ENCODE peak calls at places on chromosome 20, in six cellular contexts. One of them, this sample, is unnamed. For H3K36me3, the result is how much of the 10 kb centered on the place peaks cover.

GRCh38 chr20:54209216-54209813 is 1.4 kb downstream of the PFDN4 start:
- DNase-seq in HCT116: no peak
- DNase-seq in effector memory CD4-positive, alpha-beta T cell: no peak
- DNase-seq in brain microvascular endothelial cell: no peak
- DNase-seq in trophoblast cell: no peak
- DNase-seq in heart left ventricle: no peak
- DNase-seq in this sample: no peak

GRCh38 chr20:54219751-54220426 is 12.0 kb downstream of the PFDN4 start:
- DNase-seq in HCT116: peak
- DNase-seq in effector memory CD4-positive, alpha-beta T cell: no peak
- DNase-seq in brain microvascular endothelial cell: no peak
- DNase-seq in trophoblast cell: no peak
- DNase-seq in heart left ventricle: no peak
- DNase-seq in this sample: peak

GRCh38 chr20:14741616-14742015 is 404.2 kb upstream of the FLRT3 start:
- DNase-seq in HCT116: no peak
- DNase-seq in effector memory CD4-positive, alpha-beta T cell: no peak
- DNase-seq in brain microvascular endothelial cell: no peak
- DNase-seq in trophoblast cell: no peak
- DNase-seq in heart left ventricle: no peak
- DNase-seq in this sample: no peak

GRCh38 chr20:22339091-22339881 is 245.1 kb downstream of the FOXA2 start:
- DNase-seq in HCT116: peak
- DNase-seq in effector memory CD4-positive, alpha-beta T cell: no peak
- DNase-seq in brain microvascular endothelial cell: peak
- DNase-seq in trophoblast cell: peak
- DNase-seq in heart left ventricle: no peak
- DNase-seq in this sample: peak

GRCh38 chr20:10022615-10023014 is 12.2 kb upstream of the ANKEF1 start:
- DNase-seq in HCT116: no peak
- DNase-seq in effector memory CD4-positive, alpha-beta T cell: no peak
- DNase-seq in brain microvascular endothelial cell: no peak
- DNase-seq in trophoblast cell: no peak
- DNase-seq in heart left ventricle: no peak
- DNase-seq in this sample: no peak

GRCh38 chr20:62818592-62819493 is 2.0 kb downstream of the COL9A3 start:
- DNase-seq in HCT116: no peak
- DNase-seq in effector memory CD4-positive, alpha-beta T cell: no peak
- DNase-seq in brain microvascular endothelial cell: no peak
- DNase-seq in trophoblast cell: no peak
- DNase-seq in heart left ventricle: peak
- DNase-seq in this sample: peak

GRCh38 chr20:46087161-46087560 is 2.6 kb downstream of the NCOA5 start:
- DNase-seq in HCT116: no peak
- DNase-seq in effector memory CD4-positive, alpha-beta T cell: no peak
- DNase-seq in brain microvascular endothelial cell: no peak
- DNase-seq in trophoblast cell: no peak
- DNase-seq in heart left ventricle: no peak
- DNase-seq in this sample: peak

GRCh38 chr20:33667245-33668086 is 723 bp downstream of the ACTL10 start:
- DNase-seq in HCT116: no peak
- DNase-seq in effector memory CD4-positive, alpha-beta T cell: peak
- DNase-seq in brain microvascular endothelial cell: peak
- DNase-seq in trophoblast cell: peak
- DNase-seq in heart left ventricle: peak
- DNase-seq in this sample: no peak

GRCh38 chr20:39879296-39879695 is 809.7 kb downstream of the MAFB start:
- DNase-seq in HCT116: no peak
- DNase-seq in effector memory CD4-positive, alpha-beta T cell: no peak
- DNase-seq in brain microvascular endothelial cell: no peak
- DNase-seq in trophoblast cell: no peak
- DNase-seq in heart left ventricle: no peak
- DNase-seq in this sample: no peak

GRCh38 chr20:61660559-61660958 is 405.1 kb downstream of the TAF4 start:
- DNase-seq in HCT116: no peak
- DNase-seq in effector memory CD4-positive, alpha-beta T cell: no peak
- DNase-seq in brain microvascular endothelial cell: no peak
- DNase-seq in trophoblast cell: no peak
- DNase-seq in heart left ventricle: no peak
- DNase-seq in this sample: no peak

GRCh38 chr20:41408986-41409385 is 42.4 kb upstream of the EMILIN3 start:
- DNase-seq in HCT116: no peak
- DNase-seq in effector memory CD4-positive, alpha-beta T cell: no peak
- DNase-seq in brain microvascular endothelial cell: no peak
- DNase-seq in trophoblast cell: no peak
- DNase-seq in heart left ventricle: peak
- DNase-seq in this sample: no peak

GRCh38 chr20:3716195-3716834 is 3.9 kb upstream of the SIGLEC1 start:
- DNase-seq in HCT116: peak
- DNase-seq in effector memory CD4-positive, alpha-beta T cell: no peak
- DNase-seq in brain microvascular endothelial cell: peak
- DNase-seq in trophoblast cell: peak
- DNase-seq in heart left ventricle: peak
- DNase-seq in this sample: peak

GRCh38 chr20:57526067-57526884 is 1.3 kb upstream of the CTCFL start:
- DNase-seq in HCT116: peak
- DNase-seq in effector memory CD4-positive, alpha-beta T cell: no peak
- DNase-seq in brain microvascular endothelial cell: no peak
- DNase-seq in trophoblast cell: no peak
- DNase-seq in heart left ventricle: no peak
- DNase-seq in this sample: no peak

GRCh38 chr20:60512436-60512835 is 554.2 kb downstream of the CDH26 start:
- DNase-seq in HCT116: no peak
- DNase-seq in effector memory CD4-positive, alpha-beta T cell: no peak
- DNase-seq in brain microvascular endothelial cell: peak
- DNase-seq in trophoblast cell: peak
- DNase-seq in heart left ventricle: no peak
- DNase-seq in this sample: peak

GRCh38 chr20:64077094-64077493 is 2.2 kb downstream of the RGS19 start:
- DNase-seq in HCT116: no peak
- DNase-seq in effector memory CD4-positive, alpha-beta T cell: peak
- DNase-seq in brain microvascular endothelial cell: no peak
- DNase-seq in trophoblast cell: no peak
- DNase-seq in heart left ventricle: no peak
- DNase-seq in this sample: no peak

GRCh38 chr20:641516-641913 is 11.5 kb downstream of the SRXN1 start:
- DNase-seq in HCT116: no peak
- DNase-seq in effector memory CD4-positive, alpha-beta T cell: no peak
- DNase-seq in brain microvascular endothelial cell: no peak
- DNase-seq in trophoblast cell: no peak
- DNase-seq in heart left ventricle: peak
- DNase-seq in this sample: no peak

GRCh38 chr20:63327229-63327745 is 33.9 kb downstream of the CHRNA4 start:
- DNase-seq in HCT116: no peak
- DNase-seq in effector memory CD4-positive, alpha-beta T cell: no peak
- DNase-seq in brain microvascular endothelial cell: no peak
- DNase-seq in trophoblast cell: no peak
- DNase-seq in heart left ventricle: peak
- DNase-seq in this sample: no peak

GRCh38 chr20:54067606-54068174 is 2.7 kb downstream of the BCAS1 start:
- DNase-seq in HCT116: peak
- DNase-seq in effector memory CD4-positive, alpha-beta T cell: no peak
- DNase-seq in brain microvascular endothelial cell: no peak
- DNase-seq in trophoblast cell: peak
- DNase-seq in heart left ventricle: no peak
- DNase-seq in this sample: no peak

GRCh38 chr20:10079964-10080363 is 45.2 kb downstream of the ANKEF1 start:
- DNase-seq in HCT116: no peak
- DNase-seq in effector memory CD4-positive, alpha-beta T cell: no peak
- DNase-seq in brain microvascular endothelial cell: peak
- DNase-seq in trophoblast cell: peak
- DNase-seq in heart left ventricle: no peak
- DNase-seq in this sample: peak

GRCh38 chr20:44648068-44648467 is 3.4 kb downstream of the ADA start:
- DNase-seq in HCT116: no peak
- DNase-seq in effector memory CD4-positive, alpha-beta T cell: no peak
- DNase-seq in brain microvascular endothelial cell: no peak
- DNase-seq in trophoblast cell: no peak
- DNase-seq in heart left ventricle: peak
- DNase-seq in this sample: no peak

GRCh38 chr20:44648579-44648978 is 2.9 kb downstream of the ADA start:
- DNase-seq in HCT116: no peak
- DNase-seq in effector memory CD4-positive, alpha-beta T cell: no peak
- DNase-seq in brain microvascular endothelial cell: no peak
- DNase-seq in trophoblast cell: no peak
- DNase-seq in heart left ventricle: peak
- DNase-seq in this sample: no peak

GRCh38 chr20:44646023-44646640 is 5.4 kb downstream of the ADA start:
- DNase-seq in HCT116: no peak
- DNase-seq in effector memory CD4-positive, alpha-beta T cell: no peak
- DNase-seq in brain microvascular endothelial cell: peak
- DNase-seq in trophoblast cell: no peak
- DNase-seq in heart left ventricle: no peak
- DNase-seq in this sample: peak

GRCh38 chr20:44644384-44645131 is 6.9 kb downstream of the ADA start:
- DNase-seq in HCT116: no peak
- DNase-seq in effector memory CD4-positive, alpha-beta T cell: peak
- DNase-seq in brain microvascular endothelial cell: no peak
- DNase-seq in trophoblast cell: peak
- DNase-seq in heart left ventricle: no peak
- DNase-seq in this sample: no peak

GRCh38 chr20:44646641-44647274 is 4.7 kb downstream of the ADA start:
- DNase-seq in HCT116: no peak
- DNase-seq in effector memory CD4-positive, alpha-beta T cell: no peak
- DNase-seq in brain microvascular endothelial cell: peak
- DNase-seq in trophoblast cell: peak
- DNase-seq in heart left ventricle: no peak
- DNase-seq in this sample: no peak
- H3K27ac ChIP-seq in HCT116: no peak
- H3K27ac ChIP-seq in effector memory CD4-positive, alpha-beta T cell: peak
- H3K27ac ChIP-seq in brain microvascular endothelial cell: peak
- H3K27ac ChIP-seq in trophoblast cell: no peak
- H3K27ac ChIP-seq in heart left ventricle: peak
- H3K27ac ChIP-seq in this sample: no peak

DNA sequence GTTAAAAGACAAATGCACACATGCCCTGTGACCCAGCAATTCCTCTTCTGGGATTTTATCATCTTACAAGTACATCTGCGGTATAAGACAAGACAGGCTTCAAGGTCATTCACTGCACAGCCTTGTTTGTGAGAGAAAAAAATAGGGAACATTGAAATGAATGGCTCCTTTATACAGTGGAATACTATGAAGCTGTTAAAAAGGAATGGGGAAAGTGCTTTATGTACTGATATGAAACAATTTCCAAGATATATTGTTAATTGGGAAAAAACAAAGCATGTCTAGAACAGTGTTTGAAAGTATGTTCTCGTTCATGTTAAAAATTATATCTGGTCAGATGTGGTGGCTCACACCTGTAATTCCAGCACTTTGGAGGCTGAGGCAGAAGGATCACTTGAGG is 25.4 kb downstream of the PDRG1 start:
- DNase-seq in HCT116: no peak
- DNase-seq in effector memory CD4-positive, alpha-beta T cell: no peak
- DNase-seq in brain microvascular endothelial cell: no peak
- DNase-seq in trophoblast cell: no peak
- DNase-seq in heart left ventricle: no peak
- DNase-seq in this sample: no peak
- H3K4me3 ChIP-seq in HCT116: no peak
- H3K4me3 ChIP-seq in effector memory CD4-positive, alpha-beta T cell: no peak
- H3K4me3 ChIP-seq in brain microvascular endothelial cell: no peak
- H3K4me3 ChIP-seq in trophoblast cell: no peak
- H3K4me3 ChIP-seq in heart left ventricle: no peak
- H3K4me3 ChIP-seq in this sample: no peak

GRCh38 chr20:44284032-44284431 is 27.0 kb downstream of the FITM2 start:
- DNase-seq in HCT116: no peak
- DNase-seq in effector memory CD4-positive, alpha-beta T cell: no peak
- DNase-seq in brain microvascular endothelial cell: no peak
- DNase-seq in trophoblast cell: no peak
- DNase-seq in heart left ventricle: no peak
- DNase-seq in this sample: no peak

GRCh38 chr20:44288252-44288651 is 22.8 kb downstream of the FITM2 start:
- DNase-seq in HCT116: no peak
- DNase-seq in effector memory CD4-positive, alpha-beta T cell: no peak
- DNase-seq in brain microvascular endothelial cell: no peak
- DNase-seq in trophoblast cell: no peak
- DNase-seq in heart left ventricle: no peak
- DNase-seq in this sample: no peak

GRCh38 chr20:44291754-44292153 is 19.2 kb downstream of the FITM2 start:
- DNase-seq in HCT116: no peak
- DNase-seq in effector memory CD4-positive, alpha-beta T cell: no peak
- DNase-seq in brain microvascular endothelial cell: no peak
- DNase-seq in trophoblast cell: no peak
- DNase-seq in heart left ventricle: no peak
- DNase-seq in this sample: no peak

GRCh38 chr20:44282148-44282547 is 28.9 kb downstream of the FITM2 start:
- DNase-seq in HCT116: no peak
- DNase-seq in effector memory CD4-positive, alpha-beta T cell: no peak
- DNase-seq in brain microvascular endothelial cell: no peak
- DNase-seq in trophoblast cell: no peak
- DNase-seq in heart left ventricle: no peak
- DNase-seq in this sample: no peak

GRCh38 chr20:44287272-44288097 is 23.5 kb downstream of the FITM2 start:
- DNase-seq in HCT116: no peak
- DNase-seq in effector memory CD4-positive, alpha-beta T cell: no peak
- DNase-seq in brain microvascular endothelial cell: no peak
- DNase-seq in trophoblast cell: no peak
- DNase-seq in heart left ventricle: no peak
- DNase-seq in this sample: no peak
- H3K36me3 ChIP-seq in HCT116: under half
- H3K36me3 ChIP-seq in effector memory CD4-positive, alpha-beta T cell: under half
- H3K36me3 ChIP-seq in brain microvascular endothelial cell: under half
- H3K36me3 ChIP-seq in trophoblast cell: under half
- H3K36me3 ChIP-seq in heart left ventricle: under half
- H3K36me3 ChIP-seq in this sample: under half

GRCh38 chr20:17787816-17788215 is 88.0 kb downstream of the BANF2 start:
- DNase-seq in HCT116: no peak
- DNase-seq in effector memory CD4-positive, alpha-beta T cell: no peak
- DNase-seq in brain microvascular endothelial cell: no peak
- DNase-seq in trophoblast cell: no peak
- DNase-seq in heart left ventricle: no peak
- DNase-seq in this sample: no peak

GRCh38 chr20:17790308-17790707 is 90.5 kb downstream of the BANF2 start:
- DNase-seq in HCT116: no peak
- DNase-seq in effector memory CD4-positive, alpha-beta T cell: no peak
- DNase-seq in brain microvascular endothelial cell: no peak
- DNase-seq in trophoblast cell: no peak
- DNase-seq in heart left ventricle: no peak
- DNase-seq in this sample: no peak

GRCh38 chr20:17782768-17783167 is 83.0 kb downstream of the BANF2 start:
- DNase-seq in HCT116: no peak
- DNase-seq in effector memory CD4-positive, alpha-beta T cell: no peak
- DNase-seq in brain microvascular endothelial cell: no peak
- DNase-seq in trophoblast cell: no peak
- DNase-seq in heart left ventricle: no peak
- DNase-seq in this sample: no peak

GRCh38 chr20:17785007-17785406 is 85.2 kb downstream of the BANF2 start:
- DNase-seq in HCT116: no peak
- DNase-seq in effector memory CD4-positive, alpha-beta T cell: no peak
- DNase-seq in brain microvascular endothelial cell: no peak
- DNase-seq in trophoblast cell: no peak
- DNase-seq in heart left ventricle: no peak
- DNase-seq in this sample: no peak

DNA sequence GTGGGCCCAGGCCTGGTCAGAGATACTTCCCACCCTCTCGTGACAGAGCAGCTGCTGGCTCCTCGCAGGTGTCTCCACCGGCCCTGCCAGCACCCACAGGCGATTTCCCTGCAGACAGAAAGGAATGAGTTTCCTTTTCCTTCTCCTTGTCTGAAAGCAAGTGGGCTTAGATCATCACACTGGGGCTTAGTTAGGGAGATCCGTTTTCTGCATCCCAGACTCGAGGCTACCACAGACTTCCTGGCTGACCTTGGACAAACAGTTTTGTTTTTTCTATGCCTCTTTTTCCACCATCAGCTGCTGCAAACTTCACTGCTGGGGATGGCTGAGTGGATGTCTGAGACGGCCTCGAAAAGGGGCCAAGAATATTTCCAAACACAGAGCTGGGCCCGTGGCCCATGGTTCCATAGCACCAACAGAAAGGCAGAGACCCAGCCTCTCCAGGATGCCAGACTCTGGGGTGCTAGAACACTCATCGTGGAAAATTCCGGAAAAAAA is 86.5 kb downstream of the BANF2 start:
- DNase-seq in HCT116: no peak
- DNase-seq in effector memory CD4-positive, alpha-beta T cell: no peak
- DNase-seq in brain microvascular endothelial cell: peak
- DNase-seq in trophoblast cell: no peak
- DNase-seq in heart left ventricle: peak
- DNase-seq in this sample: peak
- H3K27ac ChIP-seq in HCT116: no peak
- H3K27ac ChIP-seq in effector memory CD4-positive, alpha-beta T cell: no peak
- H3K27ac ChIP-seq in brain microvascular endothelial cell: no peak
- H3K27ac ChIP-seq in trophoblast cell: no peak
- H3K27ac ChIP-seq in heart left ventricle: peak
- H3K27ac ChIP-seq in this sample: no peak